ENCODE peak calls at places on chromosomes 3 and 15, in six cellular contexts. P is endothelial cell of umbilical vein, W is A549, C is K562, J is GM12878, I is HepG2. L is an unnamed sample.

GRCh38 chr15:36468746-36469145 is 110.7 kb upstream of the CDIN1 start:
- DNase-seq in W (no peak), J (no peak), I (no peak), C (no peak), P (no peak), L (no peak)

GRCh38 chr3:100709840-100710235 is 544 bp downstream of the TFG start:
- DNase-seq in P (no peak), I (no peak), C (peak; percentile 75), J (no peak), W (peak; percentile 21), L (peak; percentile 54)

GRCh38 chr15:67887776-67888175 is 47.9 kb upstream of the RNU6-1 start:
- DNase-seq in P (no peak), C (no peak), I (no peak), W (no peak), J (no peak), L (no peak)

GRCh38 chr15:79099692-79100091 is 9.1 kb upstream of the RASGRF1 start:
- DNase-seq in I (no peak), P (no peak), J (no peak), C (no peak), W (no peak), L (no peak)

GRCh38 chr3:12990306-12990705 is 82.9 kb downstream of the IQSEC1 start:
- DNase-seq in W (no peak), P (no peak), I (no peak), J (no peak), C (no peak), L (no peak)

GRCh38 chr3:17585561-17586325 is 156.7 kb downstream of the TBC1D5 start:
- DNase-seq in C (no peak), P (peak; percentile 62), I (no peak), J (no peak), W (no peak), L (no peak)

GRCh38 chr3:154210986-154211385 is 89.8 kb downstream of the ARHGEF26 start:
- DNase-seq in J (no peak), P (no peak), W (no peak), I (no peak), C (no peak), L (no peak)

GRCh38 chr15:90087454-90088154 is 14.7 kb downstream of the IDH2 start:
- DNase-seq in J (no peak), W (peak; percentile 85), P (peak; percentile 32), I (peak; percentile 36), C (peak; percentile 79), L (peak; percentile 55)

GRCh38 chr3:125585595-125586223 is 9.6 kb downstream of the OSBPL11 start:
- DNase-seq in J (no peak), C (peak; percentile 60), W (peak; percentile 64), P (peak; percentile 78), I (peak; percentile 56), L (peak; percentile 56)

GRCh38 chr3:73351423-73352071 is 273.2 kb downstream of the PDZRN3 start:
- DNase-seq in P (no peak), I (no peak), C (no peak), J (no peak), W (no peak), L (peak; percentile 3)

GRCh38 chr3:149790265-149790664 is 2.1 kb downstream of the ANKUB1 start:
- DNase-seq in W (peak; percentile 29), J (no peak), I (no peak), C (no peak), P (no peak), L (no peak)

GRCh38 chr3:64244011-64244942 is 19.0 kb upstream of the PRICKLE2 start:
- DNase-seq in W (peak; percentile 71), I (peak; percentile 24), J (no peak), C (peak; percentile 9), P (peak; percentile 41), L (peak; percentile 20)

GRCh38 chr3:88075497-88075896 is 16.4 kb downstream of the ZNF654 start:
- DNase-seq in C (no peak), J (no peak), I (no peak), W (no peak), P (peak; percentile 4), L (no peak)

GRCh38 chr3:177385831-177386301 is 188.6 kb upstream of the TBL1XR1 start:
- DNase-seq in C (no peak), P (peak; percentile 5), J (no peak), I (no peak), W (no peak), L (no peak)

GRCh38 chr15:40796041-40796440 is 10.8 kb upstream of the ZFYVE19 start:
- DNase-seq in I (no peak), W (peak; percentile 18), J (no peak), P (peak; percentile 81), C (no peak), L (no peak)

GRCh38 chr3:32136703-32137102 is 30.3 kb downstream of the GPD1L start:
- DNase-seq in I (no peak), P (no peak), W (no peak), C (no peak), J (no peak), L (no peak)

GRCh38 chr15:36742696-36743095 is 163.3 kb downstream of the CDIN1 start:
- DNase-seq in I (no peak), J (no peak), P (no peak), W (no peak), C (no peak), L (no peak)

GRCh38 chr3:16183601-16184270 is 9.3 kb downstream of the GALNT15 start:
- DNase-seq in P (no peak), W (peak; percentile 38), J (no peak), I (no peak), C (no peak), L (no peak)

GRCh38 chr15:56341201-56341600 is 24.0 kb upstream of the TEX9 start:
- DNase-seq in I (no peak), C (no peak), J (no peak), P (no peak), W (no peak), L (no peak)

GRCh38 chr3:17562845-17563244 is 179.6 kb downstream of the TBC1D5 start:
- DNase-seq in C (no peak), P (no peak), W (no peak), I (no peak), J (no peak), L (no peak)

GRCh38 chr3:58034738-58035511 is 26.7 kb downstream of the FLNB start:
- DNase-seq in I (no peak), J (peak; percentile 96), W (no peak), P (no peak), C (peak; percentile 74), L (no peak)

GRCh38 chr3:117526485-117527079 is 817.0 kb downstream of the TUSC7 start:
- DNase-seq in C (no peak), W (peak; percentile 42), I (peak; percentile 4), J (no peak), P (peak; percentile 40), L (peak; percentile 27)

GRCh38 chr3:77514766-77515165 is 474.9 kb downstream of the ROBO2 start:
- DNase-seq in J (no peak), C (no peak), P (no peak), W (no peak), I (no peak), L (no peak)

GRCh38 chr15:60119101-60119500 is 115.0 kb downstream of the FOXB1 start:
- DNase-seq in P (no peak), J (no peak), I (no peak), W (no peak), C (no peak), L (no peak)

GRCh38 chr15:60118564-60119080 is 114.5 kb downstream of the FOXB1 start:
- DNase-seq in W (no peak), C (no peak), J (no peak), P (no peak), I (no peak), L (no peak)

GRCh38 chr15:60120100-60120499 is 116.0 kb downstream of the FOXB1 start:
- DNase-seq in P (no peak), C (no peak), I (no peak), W (no peak), J (no peak), L (no peak)

GRCh38 chr15:60116456-60117089 is 112.5 kb downstream of the FOXB1 start:
- DNase-seq in C (no peak), P (no peak), J (no peak), W (no peak), I (no peak), L (no peak)

GRCh38 chr15:60118146-60118545 is 114.0 kb downstream of the FOXB1 start:
- DNase-seq in W (no peak), I (no peak), J (no peak), C (no peak), P (no peak), L (no peak)
- TF ChIP-seq MYC in W (no peak), I (no peak), J (no peak), C (no peak), P (no peak), L (no peak)

GRCh38 chr3:53645754-53646153 is 151.3 kb downstream of the CACNA1D start:
- DNase-seq in W (no peak), C (no peak), P (no peak), I (no peak), J (no peak), L (no peak)
- TF ChIP-seq MAX in W (no peak), C (no peak), P (no peak), I (no peak), J (no peak), L (no peak)

GRCh38 chr15:29471306-29471705 is 201.7 kb upstream of the NSMCE3 start:
- DNase-seq in W (no peak), P (no peak), J (no peak), C (no peak), I (no peak), L (no peak)

GRCh38 chr15:29475096-29475495 is 205.5 kb upstream of the NSMCE3 start:
- DNase-seq in I (no peak), W (no peak), C (no peak), J (no peak), P (no peak), L (no peak)

GRCh38 chr15:29471757-29472156 is 202.1 kb upstream of the NSMCE3 start:
- DNase-seq in P (no peak), C (no peak), J (no peak), W (no peak), I (no peak), L (no peak)

GRCh38 chr15:29472901-29473423 is 203.3 kb upstream of the NSMCE3 start:
- DNase-seq in P (no peak), J (no peak), W (no peak), C (no peak), I (no peak), L (no peak)

DNA sequence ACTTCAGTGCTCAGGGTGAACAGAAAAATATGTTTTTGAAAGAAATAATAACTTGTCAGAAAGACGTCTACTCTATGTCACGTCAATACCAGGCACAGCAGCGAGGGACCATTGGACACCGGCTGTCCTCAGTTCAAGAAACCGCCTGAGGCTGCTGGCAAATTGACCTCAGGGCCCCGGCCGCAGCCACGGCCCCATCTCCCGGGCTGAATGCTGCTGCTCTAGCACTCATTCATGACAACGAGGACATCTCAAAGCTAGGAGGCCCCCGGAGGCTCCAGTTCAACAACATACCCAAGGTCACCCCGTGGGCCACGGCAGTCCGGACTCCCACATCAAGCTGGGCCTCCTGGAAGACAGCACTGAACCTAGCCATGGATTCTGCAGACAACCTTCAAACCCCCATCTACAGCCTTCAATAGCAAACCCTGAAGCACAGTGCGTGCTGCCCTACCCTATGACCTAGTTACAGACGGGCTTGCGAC is 204.0 kb upstream of the NSMCE3 start:
- DNase-seq in I (no peak), C (no peak), P (no peak), W (no peak), J (no peak), L (no peak)
- TF ChIP-seq MYC in I (no peak), C (no peak), P (no peak), W (no peak), J (no peak), L (no peak)

GRCh38 chr3:52195823-52196331 is 2.1 kb upstream of the ALAS1 start:
- DNase-seq in W (no peak), J (no peak), P (peak; percentile 29), C (no peak), I (peak; percentile 61), L (peak; percentile 82)
- TF ChIP-seq MAX in W (no peak), J (no peak), P (no peak), C (no peak), I (no peak), L (no peak)

L was measured in NB4.